ENCODE peak calls at places on chromosome 17, in seven cellular contexts. J is endodermal cell; T is cardiac muscle cell; C is BJ; O is stomach; A is hepatocyte; V is CD8-positive, alpha-beta memory T cell. K is an unnamed sample. For H3K36me3 and H3K27me3, the result is how much of the 10 kb centered on the place peaks cover.

GRCh38 chr17:21275579-21276339 is 8.8 kb upstream of the MAP2K3 start:
- DNase-seq in T (peak), C (no peak), A (peak), J (peak), O (peak), V (peak), K (peak)

GRCh38 chr17:11795906-11796305 is 197.6 kb downstream of the DNAH9 start:
- DNase-seq in O (no peak), C (no peak), T (no peak), A (no peak), V (no peak), J (no peak), K (no peak)

GRCh38 chr17:81039854-81040758 is 5.2 kb downstream of the BAIAP2 start:
- DNase-seq in T (no peak), C (peak), J (no peak), A (no peak), V (no peak), O (no peak), K (no peak)

GRCh38 chr17:850828-851759 is 68.9 kb downstream of the MRM3 start:
- DNase-seq in T (peak), J (no peak), C (no peak), O (no peak), V (no peak), A (no peak), K (no peak)

GRCh38 chr17:40304464-40304863 is 4.5 kb upstream of the RARA start:
- DNase-seq in T (no peak), J (no peak), A (no peak), O (no peak), C (peak), V (no peak), K (no peak)

GRCh38 chr17:56896217-56896967 is 17.5 kb downstream of the TRIM25 start:
- DNase-seq in A (no peak), C (no peak), J (peak), T (no peak), V (no peak), O (peak), K (no peak)

GRCh38 chr17:30291571-30292489 is at the start of gene BLMH:
- DNase-seq in A (peak), V (peak), T (peak), O (peak), C (peak), J (peak), K (peak)

GRCh38 chr17:82243648-82244412 is 15.0 kb downstream of the SLC16A3 start:
- DNase-seq in T (no peak), J (no peak), C (no peak), V (no peak), A (no peak), O (no peak), K (no peak)

GRCh38 chr17:70086468-70086867 is 11.4 kb downstream of the KCNJ16 start:
- DNase-seq in J (no peak), T (no peak), C (no peak), A (no peak), O (no peak), V (no peak), K (no peak)

GRCh38 chr17:82436601-82437324 is 13.8 kb downstream of the CYBC1 start:
- DNase-seq in T (no peak), C (no peak), A (no peak), J (peak), O (peak), V (no peak), K (peak)

GRCh38 chr17:58325976-58326468 is 2.6 kb downstream of the TSPOAP1 start:
- DNase-seq in O (no peak), A (no peak), V (no peak), J (peak), T (no peak), C (no peak), K (peak)

GRCh38 chr17:69143683-69144231 is 2.1 kb upstream of the ABCA6 start:
- DNase-seq in V (no peak), A (no peak), O (no peak), J (no peak), C (no peak), T (no peak), K (no peak)

GRCh38 chr17:31392002-31392855 is 754 bp downstream of the RAB11FIP4 start:
- DNase-seq in C (no peak), A (no peak), J (peak), O (peak), T (no peak), V (no peak), K (peak)

GRCh38 chr17:50051082-50051576 is 4.8 kb upstream of the ITGA3 start:
- DNase-seq in J (peak), C (no peak), O (peak), T (no peak), A (peak), V (peak), K (no peak)

GRCh38 chr17:7850118-7850504 is 4.8 kb upstream of the TMEM88 start:
- DNase-seq in A (no peak), O (no peak), J (no peak), T (no peak), C (no peak), V (no peak), K (no peak)

GRCh38 chr17:7850970-7851437 is 3.9 kb upstream of the TMEM88 start:
- DNase-seq in O (no peak), J (peak), T (no peak), V (peak), A (no peak), C (no peak), K (peak)

GRCh38 chr17:7848131-7848579 is 6.7 kb upstream of the TMEM88 start:
- DNase-seq in C (no peak), V (no peak), T (no peak), O (no peak), A (no peak), J (no peak), K (peak)

GRCh38 chr17:7848665-7849184 is 6.1 kb upstream of the TMEM88 start:
- DNase-seq in V (no peak), O (no peak), C (no peak), A (no peak), T (no peak), J (no peak), K (peak)

DNA sequence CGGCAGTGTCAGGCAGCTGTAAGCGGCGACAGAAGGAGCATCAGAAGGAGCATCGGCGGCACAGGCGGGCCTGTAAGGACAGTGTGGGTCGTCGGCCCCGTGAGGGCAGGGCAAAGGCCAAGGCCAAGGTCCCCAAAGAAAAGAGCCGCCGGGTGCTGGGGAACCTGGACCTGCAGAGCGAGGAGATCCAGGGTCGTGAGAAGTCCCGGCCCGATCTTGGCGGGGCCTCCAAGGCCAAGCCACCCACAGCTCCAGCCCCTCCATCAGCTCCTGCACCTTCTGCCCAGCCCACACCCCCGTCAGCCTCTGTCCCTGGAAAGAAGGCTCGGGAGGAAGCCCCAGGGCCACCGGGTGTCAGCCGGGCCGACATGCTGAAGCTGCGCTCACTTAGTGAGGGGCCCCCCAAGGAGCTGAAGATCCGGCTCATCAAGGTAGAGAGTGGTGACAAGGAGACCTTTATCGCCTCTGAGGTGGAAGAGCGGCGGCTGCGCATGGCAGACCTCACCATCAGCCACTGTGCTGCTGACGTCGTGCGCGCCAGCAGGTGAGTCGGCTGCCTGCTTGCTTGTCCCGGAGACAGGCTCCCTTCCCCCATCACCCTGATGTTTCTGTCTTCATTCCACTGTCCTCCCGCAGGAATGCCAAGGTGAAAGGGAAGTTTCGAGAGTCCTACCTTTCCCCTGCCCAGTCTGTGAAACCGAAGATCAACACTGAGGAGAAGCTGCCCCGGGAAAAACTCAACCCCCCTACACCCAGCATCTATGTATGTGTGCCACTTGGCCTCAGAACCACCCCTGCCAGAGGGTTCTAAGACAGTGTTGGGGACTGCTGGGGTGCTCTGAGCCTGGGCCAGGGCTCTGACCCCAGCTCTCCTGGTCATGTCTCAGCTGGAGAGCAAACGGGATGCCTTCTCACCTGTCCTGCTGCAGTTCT is 5.4 kb upstream of the TMEM88 start:
- DNase-seq in V (peak), T (no peak), A (peak), C (no peak), J (no peak), O (no peak), K (peak)
- H3K36me3 ChIP-seq in V (under half), T (half or more), A (under half), C (half or more), J (half or more), O (half or more), K (under half)

GRCh38 chr17:61459968-61460718 is 7.9 kb downstream of the TBX4 start:
- DNase-seq in A (no peak), O (no peak), J (peak), C (no peak), T (no peak), V (no peak), K (no peak)
- H3K27me3 ChIP-seq in A (under half), O (under half), J (half or more), C (under half), T (half or more), V (under half), K (half or more)

GRCh38 chr17:18141210-18141803 is 32.8 kb downstream of the MYO15A start:
- DNase-seq in C (no peak), J (no peak), T (peak), V (no peak), O (no peak), A (peak), K (peak)

GRCh38 chr17:18139092-18139491 is 30.5 kb downstream of the MYO15A start:
- DNase-seq in V (no peak), J (no peak), A (no peak), C (no peak), O (no peak), T (no peak), K (no peak)

GRCh38 chr17:18139498-18139897 is 30.9 kb downstream of the MYO15A start:
- DNase-seq in V (no peak), O (no peak), T (no peak), A (no peak), J (no peak), C (no peak), K (no peak)

GRCh38 chr17:18139949-18140348 is 31.4 kb downstream of the MYO15A start:
- DNase-seq in O (no peak), T (no peak), A (peak), V (no peak), J (peak), C (no peak), K (peak)

GRCh38 chr17:18140648-18141047 is 32.1 kb downstream of the MYO15A start:
- DNase-seq in A (no peak), C (no peak), J (no peak), V (no peak), T (no peak), O (no peak), K (no peak)
- H3K4me3 ChIP-seq in A (no peak), C (no peak), J (no peak), V (no peak), T (no peak), O (no peak), K (no peak)

GRCh38 chr17:3008336-3009279 is 54.8 kb downstream of the OR1D5 start:
- DNase-seq in V (no peak), A (no peak), O (no peak), J (peak), T (no peak), C (no peak), K (no peak)

GRCh38 chr17:3005696-3006095 is 57.7 kb downstream of the OR1D5 start:
- DNase-seq in O (no peak), A (no peak), T (no peak), V (no peak), C (no peak), J (no peak), K (no peak)

GRCh38 chr17:3006801-3007200 is 56.6 kb downstream of the OR1D5 start:
- DNase-seq in A (no peak), C (no peak), J (no peak), T (no peak), O (no peak), V (no peak), K (no peak)

GRCh38 chr17:3009411-3009920 is 53.9 kb downstream of the OR1D5 start:
- DNase-seq in O (no peak), C (no peak), A (no peak), J (peak), V (no peak), T (no peak), K (no peak)

GRCh38 chr17:3007651-3008121 is 55.7 kb downstream of the OR1D5 start:
- DNase-seq in O (no peak), C (no peak), V (no peak), J (peak), T (no peak), A (no peak), K (no peak)
- H3K36me3 ChIP-seq in O (under half), C (under half), V (under half), J (under half), T (under half), A (under half), K (under half)

GRCh38 chr17:74671031-74671771 is 41.5 kb downstream of the CD300LF start:
- DNase-seq in C (no peak), V (peak), T (peak), A (peak), O (peak), J (peak), K (peak)

DNA sequence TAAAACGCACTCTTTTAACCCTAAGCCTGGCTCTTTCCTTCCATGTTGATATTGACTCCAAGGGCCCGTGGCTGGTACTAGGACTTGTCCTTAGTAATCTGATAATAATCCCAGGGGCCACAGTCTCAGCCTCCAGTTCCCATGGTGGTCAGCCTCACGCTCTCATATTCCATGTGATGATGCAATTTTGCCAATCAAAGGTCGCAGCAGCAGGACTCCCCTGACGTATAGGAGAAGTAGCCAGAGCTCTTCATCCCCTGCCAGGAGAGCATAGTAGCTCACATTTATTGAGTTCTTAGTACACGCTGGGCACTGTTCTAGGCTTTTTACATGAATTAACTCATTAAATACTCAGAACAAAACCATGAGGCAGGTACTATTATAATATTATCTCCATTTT is 42.4 kb downstream of the CD300LF start:
- DNase-seq in A (no peak), J (no peak), O (no peak), T (no peak), C (no peak), V (no peak), K (no peak)
- H3K27me3 ChIP-seq in A (half or more), J (half or more), O (under half), T (half or more), C (under half), V (under half), K (under half)

DNA sequence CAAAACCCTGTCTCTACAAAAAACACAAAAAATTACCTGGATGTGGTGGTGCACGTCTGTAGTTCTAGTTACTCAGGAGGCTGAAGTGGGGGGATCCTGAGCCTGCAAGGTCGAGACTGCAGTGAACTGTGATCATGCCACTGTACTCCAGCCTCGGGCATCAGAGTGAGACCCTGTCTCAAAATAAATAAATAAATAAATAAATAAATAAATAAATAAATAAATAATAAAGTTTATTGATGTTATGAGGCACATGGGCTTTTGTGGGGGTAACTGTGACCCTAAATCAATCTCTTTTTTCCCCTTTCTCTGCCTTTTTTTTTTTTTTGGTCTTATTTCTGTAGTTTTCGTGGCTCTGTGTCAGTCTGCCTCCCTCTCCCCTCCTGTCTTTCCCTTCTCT is 4.5 kb upstream of the ASIC2 start:
- DNase-seq in J (no peak), O (no peak), A (no peak), V (no peak), T (no peak), C (no peak), K (no peak)
- H3K4me3 ChIP-seq in J (no peak), O (no peak), A (no peak), V (no peak), T (no peak), C (no peak), K (no peak)

K was measured in H7.